ENCODE peak calls at places on chromosomes 11 and 22, in eight cellular contexts. L is left lung; R is hippocampal formation; U is posterior cingulate gyrus; M is amygdala; N is non-pigmented ciliary epithelial cell; Y is activated T-cell treated with anti-CD3 and anti-CD28 coated beads, Interleukin-2, amount 50 U/mL, for 72 hours; H is HTR-8/SVneo. B is an unnamed sample.

GRCh38 chr11:110613526-110613925 is 98.7 kb downstream of the ARHGAP20 start:
- DNase-seq in L (no peak), R (no peak), U (no peak), M (no peak), N (no peak), Y (no peak), H (no peak), B (no peak)

GRCh38 chr11:7977251-7977917 is 9.8 kb upstream of the EIF3F start:
- DNase-seq in L (no peak), R (no peak), U (no peak), M (no peak), N (peak; percentile 79), Y (no peak), H (peak; percentile 49), B (no peak)

GRCh38 chr22:37486224-37486845 is at the start of gene MFNG:
- DNase-seq in L (peak; percentile 97), R (no peak), U (no peak), M (peak; percentile 7), N (no peak), Y (peak; percentile 82), H (no peak), B (peak; percentile 26)

GRCh38 chr22:33652596-33652995 is 267.7 kb downstream of the LARGE1 start:
- DNase-seq in L (no peak), R (no peak), U (no peak), M (no peak), N (no peak), Y (no peak), H (no peak), B (no peak)

GRCh38 chr11:45394294-45395085 is 108.3 kb upstream of the SYT13 start:
- DNase-seq in L (no peak), R (no peak), U (no peak), M (no peak), N (no peak), Y (no peak), H (no peak), B (no peak)

GRCh38 chr11:6746086-6746618 is 25.6 kb downstream of the OR2AG2 start:
- DNase-seq in L (no peak), R (no peak), U (no peak), M (no peak), N (no peak), Y (peak; percentile 38), H (no peak), B (no peak)

GRCh38 chr11:69086152-69086551 is 37.4 kb downstream of the TPCN2 start:
- DNase-seq in L (peak; percentile 31), R (no peak), U (no peak), M (no peak), N (no peak), Y (no peak), H (no peak), B (no peak)

GRCh38 chr11:118366287-118366686 is 6.9 kb downstream of the UBE4A start:
- DNase-seq in L (no peak), R (no peak), U (no peak), M (no peak), N (no peak), Y (no peak), H (no peak), B (no peak)

GRCh38 chr11:60971520-60971919 is at the start of gene CD6:
- DNase-seq in L (no peak), R (no peak), U (peak; percentile 43), M (no peak), N (no peak), Y (peak; percentile 78), H (no peak), B (no peak)